ENCODE peak calls at places on chromosomes 6 and 20, in five cellular contexts. W is CD8-positive, alpha-beta memory T cell; I is AG09309; G is AG04450; J is testis. B is an unnamed sample.

GRCh38 chr6:97049254-97050004 is 124.9 kb downstream of the KLHL32 start:
- DNase-seq in W (no peak), I (no peak), G (no peak), J (peak), B (no peak)

GRCh38 chr20:36304786-36305495 is 1.2 kb upstream of the DLGAP4 start:
- DNase-seq in W (no peak), I (no peak), G (no peak), J (no peak), B (no peak)

GRCh38 chr6:169345198-169345597 is 91.6 kb upstream of the THBS2 start:
- DNase-seq in W (no peak), I (no peak), G (no peak), J (no peak), B (no peak)

GRCh38 chr6:139457482-139457881 is 83.0 kb upstream of the CITED2 start:
- DNase-seq in W (no peak), I (no peak), G (no peak), J (no peak), B (no peak)

GRCh38 chr6:140253096-140253495 is 878.6 kb upstream of the CITED2 start:
- DNase-seq in W (no peak), I (no peak), G (no peak), J (no peak), B (no peak)

GRCh38 chr6:17431581-17431980 is 38.2 kb downstream of the CAP2 start:
- DNase-seq in W (no peak), I (peak), G (peak), J (no peak), B (no peak)

GRCh38 chr6:70124882-70125535 is 177.9 kb downstream of the COL9A1 start:
- DNase-seq in W (no peak), I (no peak), G (no peak), J (no peak), B (no peak)

GRCh38 chr20:57748601-57749130 is 38.9 kb upstream of the PMEPA1 start:
- DNase-seq in W (peak), I (peak), G (peak), J (peak), B (peak)

GRCh38 chr20:59123011-59123676 is 40.5 kb upstream of the ZNF831 start:
- DNase-seq in W (peak), I (no peak), G (no peak), J (no peak), B (no peak)

GRCh38 chr20:46108435-46108841 is 9.7 kb upstream of the CD40 start:
- DNase-seq in W (no peak), I (no peak), G (no peak), J (no peak), B (no peak)

GRCh38 chr6:143973097-143973979 is 34.7 kb downstream of the PLAGL1 start:
- DNase-seq in W (no peak), I (no peak), G (no peak), J (no peak), B (no peak)

GRCh38 chr6:145898376-145898775 is 65.8 kb downstream of the SHPRH start:
- DNase-seq in W (no peak), I (no peak), G (no peak), J (no peak), B (no peak)

GRCh38 chr20:47677314-47678129 is 107.8 kb downstream of the SULF2 start:
- DNase-seq in W (peak), I (no peak), G (no peak), J (peak), B (no peak)

GRCh38 chr6:163640641-163641040 is 226.1 kb downstream of the QKI start:
- DNase-seq in W (no peak), I (no peak), G (no peak), J (peak), B (no peak)

GRCh38 chr20:13525225-13525940 is 113.3 kb downstream of the TASP1 start:
- DNase-seq in W (no peak), I (peak), G (peak), J (no peak), B (peak)

GRCh38 chr6:113920663-113921267 is 50.2 kb downstream of the HDAC2 start:
- DNase-seq in W (no peak), I (no peak), G (no peak), J (no peak), B (no peak)

GRCh38 chr6:95366414-95366813 is 210.9 kb upstream of the MANEA start:
- DNase-seq in W (no peak), I (no peak), G (no peak), J (no peak), B (no peak)

GRCh38 chr20:50689864-50690263 is 1.5 kb downstream of the RIPOR3 start:
- DNase-seq in W (no peak), I (no peak), G (no peak), J (peak), B (no peak)

GRCh38 chr20:54199721-54200176 is 8.1 kb upstream of the PFDN4 start:
- DNase-seq in W (peak), I (no peak), G (peak), J (peak), B (peak)

GRCh38 chr20:1334761-1335160 is 5.8 kb upstream of the SDCBP2 start:
- DNase-seq in W (no peak), I (no peak), G (no peak), J (no peak), B (no peak)

GRCh38 chr6:111711476-111711875 is 105.8 kb upstream of the TRAF3IP2 start:
- DNase-seq in W (no peak), I (no peak), G (no peak), J (peak), B (no peak)

GRCh38 chr6:169362501-169363121 is 109.0 kb upstream of the THBS2 start:
- DNase-seq in W (no peak), I (no peak), G (no peak), J (no peak), B (no peak)

GRCh38 chr6:54813901-54814300 is 32.7 kb upstream of the FAM83B start:
- DNase-seq in W (no peak), I (no peak), G (no peak), J (no peak), B (no peak)

GRCh38 chr6:21005816-21006553 is 471.7 kb downstream of the CDKAL1 start:
- DNase-seq in W (no peak), I (no peak), G (peak), J (no peak), B (peak)

GRCh38 chr6:123430966-123431365 is 205.8 kb downstream of the TRDN start:
- DNase-seq in W (no peak), I (no peak), G (no peak), J (no peak), B (no peak)

GRCh38 chr6:81788748-81789147 is 36.3 kb upstream of the TENT5A start:
- DNase-seq in W (no peak), I (no peak), G (no peak), J (no peak), B (no peak)

GRCh38 chr20:7497985-7498384 is 442.3 kb downstream of the HAO1 start:
- DNase-seq in W (no peak), I (no peak), G (no peak), J (no peak), B (no peak)

GRCh38 chr6:125310994-125311649 is 9.4 kb upstream of the HDDC2 start:
- DNase-seq in W (peak), I (no peak), G (peak), J (peak), B (peak)

GRCh38 chr20:49037962-49038387 is 8.1 kb upstream of the CSE1L start:
- DNase-seq in W (peak), I (no peak), G (no peak), J (no peak), B (no peak)

GRCh38 chr6:133749427-133749826 is 139.5 kb upstream of the TCF21 start:
- DNase-seq in W (no peak), I (no peak), G (no peak), J (no peak), B (no peak)

GRCh38 chr20:15320941-15321340 is 983.5 kb upstream of the FLRT3 start:
- DNase-seq in W (no peak), I (no peak), G (no peak), J (no peak), B (no peak)

GRCh38 chr20:44886276-44886671 is 769 bp downstream of the YWHAB start:
- DNase-seq in W (no peak), I (no peak), G (no peak), J (no peak), B (no peak)

GRCh38 chr6:34522740-34523139 is 33.4 kb downstream of the SPDEF start:
- DNase-seq in W (no peak), I (no peak), G (no peak), J (no peak), B (no peak)

GRCh38 chr20:1500496-1500895 is 9.3 kb upstream of the SIRPB2 start:
- DNase-seq in W (no peak), I (no peak), G (no peak), J (no peak), B (no peak)

GRCh38 chr6:116714761-116715160 is 33.8 kb downstream of the KPNA5 start:
- DNase-seq in W (no peak), I (no peak), G (no peak), J (no peak), B (no peak)

GRCh38 chr20:63739129-63740069 is at the start of gene SLC2A4RG:
- DNase-seq in W (peak), I (no peak), G (no peak), J (peak), B (no peak)

DNA sequence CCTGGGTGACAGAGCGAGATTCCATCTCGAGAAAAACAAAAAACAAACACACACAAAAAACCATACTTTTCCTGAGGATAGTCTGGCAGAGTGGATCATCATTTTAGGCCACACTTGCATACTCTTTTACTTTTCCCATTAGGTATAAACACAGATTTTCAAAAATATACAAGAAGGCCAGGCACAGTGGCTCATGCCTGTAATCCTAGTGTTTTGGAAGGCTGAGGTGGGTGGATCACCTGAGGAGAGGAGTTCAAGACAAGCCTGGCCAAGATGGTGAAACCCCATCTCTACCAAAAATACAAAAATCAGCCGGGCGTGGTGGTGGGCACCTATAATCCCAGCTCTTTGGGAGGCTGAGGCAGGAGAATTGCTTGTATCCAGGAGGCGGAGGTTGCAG is 85.5 kb downstream of the ARHGAP18 start:
- DNase-seq in W (no peak), I (no peak), G (no peak), J (no peak), B (no peak)
- H3K4me3 ChIP-seq in W (no peak), I (no peak), G (no peak), J (no peak), B (no peak)

DNA sequence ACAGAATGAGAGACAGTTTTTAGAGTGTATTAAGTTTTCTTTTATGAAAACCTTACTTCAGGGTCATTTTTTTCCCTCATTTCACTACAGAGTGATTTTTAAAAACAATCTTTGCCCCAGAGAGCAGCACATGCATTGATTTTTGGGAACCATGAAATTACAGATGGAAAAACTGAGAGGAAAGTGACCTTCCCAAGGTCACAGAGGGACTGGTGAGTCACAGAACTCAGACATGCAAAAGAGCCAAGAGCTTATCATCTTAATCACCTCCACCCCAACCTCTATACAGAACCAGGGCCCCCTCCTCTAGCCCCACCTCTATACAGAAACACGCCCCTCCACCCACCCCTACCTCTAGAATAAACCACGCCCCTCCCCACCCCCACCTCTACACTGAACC is 10.7 kb downstream of the PXMP4 start:
- DNase-seq in W (no peak), I (no peak), G (no peak), J (no peak), B (no peak)
- H3K4me3 ChIP-seq in W (no peak), I (no peak), G (no peak), J (no peak), B (no peak)

GRCh38 chr20:19917110-19917509 is 100.1 kb upstream of the NAA20 start:
- DNase-seq in W (no peak), I (no peak), G (no peak), J (no peak), B (no peak)

GRCh38 chr20:19911810-19912382 is 105.3 kb upstream of the NAA20 start:
- DNase-seq in W (no peak), I (no peak), G (no peak), J (no peak), B (no peak)

GRCh38 chr20:19918965-19919329 is 98.2 kb upstream of the NAA20 start:
- DNase-seq in W (no peak), I (no peak), G (no peak), J (no peak), B (peak)

GRCh38 chr20:19913927-19914614 is 103.1 kb upstream of the NAA20 start:
- DNase-seq in W (no peak), I (no peak), G (no peak), J (no peak), B (no peak)

GRCh38 chr20:19915111-19915798 is 101.9 kb upstream of the NAA20 start:
- DNase-seq in W (no peak), I (no peak), G (no peak), J (no peak), B (no peak)
- H3K4me3 ChIP-seq in W (no peak), I (no peak), G (no peak), J (no peak), B (no peak)

DNA sequence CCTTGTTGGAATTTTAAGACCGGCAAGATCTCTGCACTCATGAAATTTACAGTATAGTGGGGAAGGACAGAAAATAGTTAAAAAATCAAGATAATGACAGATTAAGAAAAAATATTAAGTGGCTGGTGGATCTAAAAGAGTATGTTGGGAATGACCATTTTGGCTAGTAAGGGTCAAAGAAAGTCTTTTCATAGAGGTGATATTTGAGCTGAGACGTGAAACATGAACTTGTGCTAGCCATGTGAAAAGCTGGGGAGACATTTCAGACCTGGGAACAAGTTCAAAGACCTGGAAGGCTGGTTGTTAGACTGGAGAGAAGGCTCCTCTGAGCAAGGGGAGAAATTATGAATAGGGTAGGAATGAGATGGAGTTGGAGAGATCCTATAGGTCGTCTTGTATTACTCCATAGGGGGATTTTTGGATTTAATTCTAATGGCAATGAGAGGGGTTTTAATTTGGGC is 4.7 kb downstream of the BICRAL start:
- DNase-seq in W (no peak), I (no peak), G (no peak), J (no peak), B (no peak)
- H3K4me3 ChIP-seq in W (no peak), I (no peak), G (no peak), J (no peak), B (no peak)

GRCh38 chr6:108993876-108994275 is 100.8 kb downstream of the SESN1 start:
- DNase-seq in W (no peak), I (no peak), G (no peak), J (no peak), B (no peak)

GRCh38 chr6:108988765-108989164 is 105.9 kb downstream of the SESN1 start:
- DNase-seq in W (no peak), I (no peak), G (no peak), J (no peak), B (no peak)

GRCh38 chr6:108988291-108988690 is 106.4 kb downstream of the SESN1 start:
- DNase-seq in W (no peak), I (no peak), G (no peak), J (no peak), B (no peak)

GRCh38 chr6:108995296-108995695 is 99.3 kb downstream of the SESN1 start:
- DNase-seq in W (no peak), I (no peak), G (no peak), J (no peak), B (no peak)

DNA sequence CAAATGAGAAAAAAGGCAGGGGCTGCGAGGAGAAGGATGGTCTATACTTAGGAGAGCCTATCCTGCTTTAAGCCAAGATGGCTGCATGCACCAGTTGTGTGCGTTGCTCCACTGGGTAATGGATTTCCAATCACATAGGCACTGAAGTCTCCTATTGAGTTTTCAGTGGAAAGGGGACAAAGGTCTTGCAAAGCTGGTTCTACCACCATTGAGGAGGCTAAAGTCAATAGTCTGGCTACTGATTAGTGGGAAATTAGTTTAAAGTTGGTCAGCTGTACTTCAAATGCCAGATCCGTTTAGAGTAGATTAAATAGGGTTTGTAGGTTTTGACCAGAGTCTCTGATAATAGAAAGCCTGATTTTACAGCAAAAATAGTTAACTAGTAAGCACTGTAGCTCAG is 104.9 kb downstream of the SESN1 start:
- DNase-seq in W (no peak), I (no peak), G (no peak), J (no peak), B (no peak)
- H3K4me3 ChIP-seq in W (no peak), I (no peak), G (no peak), J (no peak), B (no peak)

GRCh38 chr6:151324079-151324825 is 67.1 kb downstream of the ZBTB2 start:
- DNase-seq in W (peak), I (peak), G (peak), J (peak), B (peak)
- H3K4me3 ChIP-seq in W (no peak), I (no peak), G (peak), J (no peak), B (no peak)

B was measured in HFF-Myc.